ENCODE peak calls at places on chromosome X, in six cellular contexts. One of them, this sample, is unnamed.

GRCh38 chrX:133911816-133912495 is 73.4 kb downstream of the GPC3 start:
- DNase-seq in activated T-helper 1 cell treated with anti-CD3 and anti-CD28 coated beads, Interleukin-12 subunit alpha, Interleukin-12 subunit beta, Interleukin-2, Interleukin-4 antibody, amounts not matched to agents 30 ng/mL and 10 ng/mL and 1 ng/mL, durations not matched to agents 14 hours and 24 hours and 36 hours: no peak
- DNase-seq in stimulated activated CD8-positive, alpha-beta memory T cell treated with anti-CD3 and anti-CD28 coated beads, Interleukin-15, amount 100 ng/mL, for 4 hours: no peak
- DNase-seq in mesothelial cell of epicardium: no peak
- DNase-seq in M059J: no peak
- DNase-seq in caudate nucleus: no peak
- DNase-seq in this sample: no peak

GRCh38 chrX:72245461-72246089 is 6.7 kb upstream of the ERCC6L start:
- DNase-seq in activated T-helper 1 cell treated with anti-CD3 and anti-CD28 coated beads, Interleukin-12 subunit alpha, Interleukin-12 subunit beta, Interleukin-2, Interleukin-4 antibody, amounts not matched to agents 30 ng/mL and 10 ng/mL and 1 ng/mL, durations not matched to agents 14 hours and 24 hours and 36 hours: peak; percentile 8
- DNase-seq in stimulated activated CD8-positive, alpha-beta memory T cell treated with anti-CD3 and anti-CD28 coated beads, Interleukin-15, amount 100 ng/mL, for 4 hours: no peak
- DNase-seq in M059J: peak; percentile 72
- DNase-seq in caudate nucleus: no peak
- DNase-seq in mesothelial cell of epicardium: peak; percentile 45
- DNase-seq in this sample: peak; percentile 86

GRCh38 chrX:45230410-45230809 is 29.7 kb upstream of the DIPK2B start:
- DNase-seq in stimulated activated CD8-positive, alpha-beta memory T cell treated with anti-CD3 and anti-CD28 coated beads, Interleukin-15, amount 100 ng/mL, for 4 hours: no peak
- DNase-seq in mesothelial cell of epicardium: no peak
- DNase-seq in M059J: no peak
- DNase-seq in activated T-helper 1 cell treated with anti-CD3 and anti-CD28 coated beads, Interleukin-12 subunit alpha, Interleukin-12 subunit beta, Interleukin-2, Interleukin-4 antibody, amounts not matched to agents 30 ng/mL and 10 ng/mL and 1 ng/mL, durations not matched to agents 14 hours and 24 hours and 36 hours: no peak
- DNase-seq in caudate nucleus: no peak
- DNase-seq in this sample: no peak

GRCh38 chrX:50903387-50904027 is 7.0 kb upstream of the BMP15 start:
- DNase-seq in M059J: peak; percentile 57
- DNase-seq in stimulated activated CD8-positive, alpha-beta memory T cell treated with anti-CD3 and anti-CD28 coated beads, Interleukin-15, amount 100 ng/mL, for 4 hours: no peak
- DNase-seq in caudate nucleus: no peak
- DNase-seq in mesothelial cell of epicardium: no peak
- DNase-seq in activated T-helper 1 cell treated with anti-CD3 and anti-CD28 coated beads, Interleukin-12 subunit alpha, Interleukin-12 subunit beta, Interleukin-2, Interleukin-4 antibody, amounts not matched to agents 30 ng/mL and 10 ng/mL and 1 ng/mL, durations not matched to agents 14 hours and 24 hours and 36 hours: no peak
- DNase-seq in this sample: peak; percentile 52

GRCh38 chrX:111322231-111322855 is 52.1 kb upstream of the CAPN6 start:
- DNase-seq in M059J: no peak
- DNase-seq in caudate nucleus: no peak
- DNase-seq in stimulated activated CD8-positive, alpha-beta memory T cell treated with anti-CD3 and anti-CD28 coated beads, Interleukin-15, amount 100 ng/mL, for 4 hours: no peak
- DNase-seq in activated T-helper 1 cell treated with anti-CD3 and anti-CD28 coated beads, Interleukin-12 subunit alpha, Interleukin-12 subunit beta, Interleukin-2, Interleukin-4 antibody, amounts not matched to agents 30 ng/mL and 10 ng/mL and 1 ng/mL, durations not matched to agents 14 hours and 24 hours and 36 hours: no peak
- DNase-seq in mesothelial cell of epicardium: no peak
- DNase-seq in this sample: no peak

GRCh38 chrX:3295731-3296130 is 50.7 kb downstream of the MXRA5 start:
- DNase-seq in mesothelial cell of epicardium: no peak
- DNase-seq in caudate nucleus: no peak
- DNase-seq in stimulated activated CD8-positive, alpha-beta memory T cell treated with anti-CD3 and anti-CD28 coated beads, Interleukin-15, amount 100 ng/mL, for 4 hours: no peak
- DNase-seq in activated T-helper 1 cell treated with anti-CD3 and anti-CD28 coated beads, Interleukin-12 subunit alpha, Interleukin-12 subunit beta, Interleukin-2, Interleukin-4 antibody, amounts not matched to agents 30 ng/mL and 10 ng/mL and 1 ng/mL, durations not matched to agents 14 hours and 24 hours and 36 hours: no peak
- DNase-seq in M059J: peak; percentile 31
- DNase-seq in this sample: peak; percentile 18

GRCh38 chrX:84453351-84454246 is 48.7 kb downstream of the HDX start:
- DNase-seq in stimulated activated CD8-positive, alpha-beta memory T cell treated with anti-CD3 and anti-CD28 coated beads, Interleukin-15, amount 100 ng/mL, for 4 hours: no peak
- DNase-seq in activated T-helper 1 cell treated with anti-CD3 and anti-CD28 coated beads, Interleukin-12 subunit alpha, Interleukin-12 subunit beta, Interleukin-2, Interleukin-4 antibody, amounts not matched to agents 30 ng/mL and 10 ng/mL and 1 ng/mL, durations not matched to agents 14 hours and 24 hours and 36 hours: no peak
- DNase-seq in mesothelial cell of epicardium: no peak
- DNase-seq in caudate nucleus: no peak
- DNase-seq in M059J: no peak
- DNase-seq in this sample: no peak

GRCh38 chrX:148322906-148323305 is 177.5 kb upstream of the AFF2 start:
- DNase-seq in mesothelial cell of epicardium: no peak
- DNase-seq in caudate nucleus: no peak
- DNase-seq in activated T-helper 1 cell treated with anti-CD3 and anti-CD28 coated beads, Interleukin-12 subunit alpha, Interleukin-12 subunit beta, Interleukin-2, Interleukin-4 antibody, amounts not matched to agents 30 ng/mL and 10 ng/mL and 1 ng/mL, durations not matched to agents 14 hours and 24 hours and 36 hours: no peak
- DNase-seq in stimulated activated CD8-positive, alpha-beta memory T cell treated with anti-CD3 and anti-CD28 coated beads, Interleukin-15, amount 100 ng/mL, for 4 hours: no peak
- DNase-seq in M059J: no peak
- DNase-seq in this sample: no peak

GRCh38 chrX:47313056-47313455 is 57.3 kb upstream of the ZNF157 start:
- DNase-seq in activated T-helper 1 cell treated with anti-CD3 and anti-CD28 coated beads, Interleukin-12 subunit alpha, Interleukin-12 subunit beta, Interleukin-2, Interleukin-4 antibody, amounts not matched to agents 30 ng/mL and 10 ng/mL and 1 ng/mL, durations not matched to agents 14 hours and 24 hours and 36 hours: no peak
- DNase-seq in stimulated activated CD8-positive, alpha-beta memory T cell treated with anti-CD3 and anti-CD28 coated beads, Interleukin-15, amount 100 ng/mL, for 4 hours: no peak
- DNase-seq in mesothelial cell of epicardium: no peak
- DNase-seq in caudate nucleus: no peak
- DNase-seq in M059J: no peak
- DNase-seq in this sample: no peak

GRCh38 chrX:15985937-15986336 is 131.3 kb upstream of the AP1S2 start:
- DNase-seq in caudate nucleus: no peak
- DNase-seq in stimulated activated CD8-positive, alpha-beta memory T cell treated with anti-CD3 and anti-CD28 coated beads, Interleukin-15, amount 100 ng/mL, for 4 hours: no peak
- DNase-seq in M059J: peak; percentile 38
- DNase-seq in activated T-helper 1 cell treated with anti-CD3 and anti-CD28 coated beads, Interleukin-12 subunit alpha, Interleukin-12 subunit beta, Interleukin-2, Interleukin-4 antibody, amounts not matched to agents 30 ng/mL and 10 ng/mL and 1 ng/mL, durations not matched to agents 14 hours and 24 hours and 36 hours: no peak
- DNase-seq in mesothelial cell of epicardium: no peak
- DNase-seq in this sample: no peak

GRCh38 chrX:26918633-26919032 is 544.5 kb downstream of the PPP4R3C start:
- DNase-seq in mesothelial cell of epicardium: no peak
- DNase-seq in M059J: peak; percentile 9
- DNase-seq in activated T-helper 1 cell treated with anti-CD3 and anti-CD28 coated beads, Interleukin-12 subunit alpha, Interleukin-12 subunit beta, Interleukin-2, Interleukin-4 antibody, amounts not matched to agents 30 ng/mL and 10 ng/mL and 1 ng/mL, durations not matched to agents 14 hours and 24 hours and 36 hours: no peak
- DNase-seq in caudate nucleus: no peak
- DNase-seq in stimulated activated CD8-positive, alpha-beta memory T cell treated with anti-CD3 and anti-CD28 coated beads, Interleukin-15, amount 100 ng/mL, for 4 hours: no peak
- DNase-seq in this sample: no peak

GRCh38 chrX:83966347-83966746 is 105.4 kb downstream of the CYLC1 start:
- DNase-seq in stimulated activated CD8-positive, alpha-beta memory T cell treated with anti-CD3 and anti-CD28 coated beads, Interleukin-15, amount 100 ng/mL, for 4 hours: no peak
- DNase-seq in M059J: no peak
- DNase-seq in mesothelial cell of epicardium: no peak
- DNase-seq in activated T-helper 1 cell treated with anti-CD3 and anti-CD28 coated beads, Interleukin-12 subunit alpha, Interleukin-12 subunit beta, Interleukin-2, Interleukin-4 antibody, amounts not matched to agents 30 ng/mL and 10 ng/mL and 1 ng/mL, durations not matched to agents 14 hours and 24 hours and 36 hours: no peak
- DNase-seq in caudate nucleus: no peak
- DNase-seq in this sample: no peak

GRCh38 chrX:13334491-13334890 is 14.6 kb upstream of the ATXN3L start:
- DNase-seq in M059J: peak; percentile 52
- DNase-seq in caudate nucleus: no peak
- DNase-seq in stimulated activated CD8-positive, alpha-beta memory T cell treated with anti-CD3 and anti-CD28 coated beads, Interleukin-15, amount 100 ng/mL, for 4 hours: no peak
- DNase-seq in mesothelial cell of epicardium: no peak
- DNase-seq in activated T-helper 1 cell treated with anti-CD3 and anti-CD28 coated beads, Interleukin-12 subunit alpha, Interleukin-12 subunit beta, Interleukin-2, Interleukin-4 antibody, amounts not matched to agents 30 ng/mL and 10 ng/mL and 1 ng/mL, durations not matched to agents 14 hours and 24 hours and 36 hours: no peak
- DNase-seq in this sample: no peak

GRCh38 chrX:13248867-13249521 is 70.9 kb downstream of the ATXN3L start:
- DNase-seq in M059J: no peak
- DNase-seq in caudate nucleus: no peak
- DNase-seq in stimulated activated CD8-positive, alpha-beta memory T cell treated with anti-CD3 and anti-CD28 coated beads, Interleukin-15, amount 100 ng/mL, for 4 hours: no peak
- DNase-seq in activated T-helper 1 cell treated with anti-CD3 and anti-CD28 coated beads, Interleukin-12 subunit alpha, Interleukin-12 subunit beta, Interleukin-2, Interleukin-4 antibody, amounts not matched to agents 30 ng/mL and 10 ng/mL and 1 ng/mL, durations not matched to agents 14 hours and 24 hours and 36 hours: no peak
- DNase-seq in mesothelial cell of epicardium: no peak
- DNase-seq in this sample: no peak

GRCh38 chrX:129877401-129877800 is 28.6 kb upstream of the UTP14A start:
- DNase-seq in activated T-helper 1 cell treated with anti-CD3 and anti-CD28 coated beads, Interleukin-12 subunit alpha, Interleukin-12 subunit beta, Interleukin-2, Interleukin-4 antibody, amounts not matched to agents 30 ng/mL and 10 ng/mL and 1 ng/mL, durations not matched to agents 14 hours and 24 hours and 36 hours: no peak
- DNase-seq in caudate nucleus: no peak
- DNase-seq in mesothelial cell of epicardium: no peak
- DNase-seq in M059J: peak; percentile 50
- DNase-seq in stimulated activated CD8-positive, alpha-beta memory T cell treated with anti-CD3 and anti-CD28 coated beads, Interleukin-15, amount 100 ng/mL, for 4 hours: no peak
- DNase-seq in this sample: no peak

GRCh38 chrX:24619647-24620046 is 27.5 kb downstream of the PCYT1B start:
- DNase-seq in activated T-helper 1 cell treated with anti-CD3 and anti-CD28 coated beads, Interleukin-12 subunit alpha, Interleukin-12 subunit beta, Interleukin-2, Interleukin-4 antibody, amounts not matched to agents 30 ng/mL and 10 ng/mL and 1 ng/mL, durations not matched to agents 14 hours and 24 hours and 36 hours: no peak
- DNase-seq in caudate nucleus: no peak
- DNase-seq in mesothelial cell of epicardium: peak; percentile 42
- DNase-seq in M059J: peak; percentile 84
- DNase-seq in stimulated activated CD8-positive, alpha-beta memory T cell treated with anti-CD3 and anti-CD28 coated beads, Interleukin-15, amount 100 ng/mL, for 4 hours: no peak
- DNase-seq in this sample: peak; percentile 34

GRCh38 chrX:118353081-118353850 is 7.4 kb downstream of the WDR44 start:
- DNase-seq in mesothelial cell of epicardium: no peak
- DNase-seq in M059J: peak; percentile 20
- DNase-seq in caudate nucleus: no peak
- DNase-seq in stimulated activated CD8-positive, alpha-beta memory T cell treated with anti-CD3 and anti-CD28 coated beads, Interleukin-15, amount 100 ng/mL, for 4 hours: no peak
- DNase-seq in activated T-helper 1 cell treated with anti-CD3 and anti-CD28 coated beads, Interleukin-12 subunit alpha, Interleukin-12 subunit beta, Interleukin-2, Interleukin-4 antibody, amounts not matched to agents 30 ng/mL and 10 ng/mL and 1 ng/mL, durations not matched to agents 14 hours and 24 hours and 36 hours: no peak
- DNase-seq in this sample: no peak

GRCh38 chrX:32852203-32852602 is 359.1 kb downstream of the DMD start:
- DNase-seq in stimulated activated CD8-positive, alpha-beta memory T cell treated with anti-CD3 and anti-CD28 coated beads, Interleukin-15, amount 100 ng/mL, for 4 hours: no peak
- DNase-seq in mesothelial cell of epicardium: no peak
- DNase-seq in caudate nucleus: no peak
- DNase-seq in M059J: no peak
- DNase-seq in activated T-helper 1 cell treated with anti-CD3 and anti-CD28 coated beads, Interleukin-12 subunit alpha, Interleukin-12 subunit beta, Interleukin-2, Interleukin-4 antibody, amounts not matched to agents 30 ng/mL and 10 ng/mL and 1 ng/mL, durations not matched to agents 14 hours and 24 hours and 36 hours: no peak
- DNase-seq in this sample: no peak

GRCh38 chrX:46258356-46258755 is 286.9 kb downstream of the ZNF674 start:
- DNase-seq in activated T-helper 1 cell treated with anti-CD3 and anti-CD28 coated beads, Interleukin-12 subunit alpha, Interleukin-12 subunit beta, Interleukin-2, Interleukin-4 antibody, amounts not matched to agents 30 ng/mL and 10 ng/mL and 1 ng/mL, durations not matched to agents 14 hours and 24 hours and 36 hours: no peak
- DNase-seq in caudate nucleus: no peak
- DNase-seq in mesothelial cell of epicardium: no peak
- DNase-seq in stimulated activated CD8-positive, alpha-beta memory T cell treated with anti-CD3 and anti-CD28 coated beads, Interleukin-15, amount 100 ng/mL, for 4 hours: no peak
- DNase-seq in M059J: peak; percentile 72
- DNase-seq in this sample: no peak

GRCh38 chrX:70921709-70922352 is 9.1 kb downstream of the SLC7A3 start:
- DNase-seq in mesothelial cell of epicardium: no peak
- DNase-seq in caudate nucleus: no peak
- DNase-seq in activated T-helper 1 cell treated with anti-CD3 and anti-CD28 coated beads, Interleukin-12 subunit alpha, Interleukin-12 subunit beta, Interleukin-2, Interleukin-4 antibody, amounts not matched to agents 30 ng/mL and 10 ng/mL and 1 ng/mL, durations not matched to agents 14 hours and 24 hours and 36 hours: no peak
- DNase-seq in stimulated activated CD8-positive, alpha-beta memory T cell treated with anti-CD3 and anti-CD28 coated beads, Interleukin-15, amount 100 ng/mL, for 4 hours: no peak
- DNase-seq in M059J: no peak
- DNase-seq in this sample: no peak

GRCh38 chrX:135099493-135099783 is 20.9 kb downstream of the ETDB start:
- DNase-seq in stimulated activated CD8-positive, alpha-beta memory T cell treated with anti-CD3 and anti-CD28 coated beads, Interleukin-15, amount 100 ng/mL, for 4 hours: no peak
- DNase-seq in caudate nucleus: no peak
- DNase-seq in mesothelial cell of epicardium: no peak
- DNase-seq in M059J: no peak
- DNase-seq in activated T-helper 1 cell treated with anti-CD3 and anti-CD28 coated beads, Interleukin-12 subunit alpha, Interleukin-12 subunit beta, Interleukin-2, Interleukin-4 antibody, amounts not matched to agents 30 ng/mL and 10 ng/mL and 1 ng/mL, durations not matched to agents 14 hours and 24 hours and 36 hours: no peak
- DNase-seq in this sample: no peak

GRCh38 chrX:140764401-140764919 is 54.9 kb downstream of the LINC00632 start:
- DNase-seq in stimulated activated CD8-positive, alpha-beta memory T cell treated with anti-CD3 and anti-CD28 coated beads, Interleukin-15, amount 100 ng/mL, for 4 hours: no peak
- DNase-seq in activated T-helper 1 cell treated with anti-CD3 and anti-CD28 coated beads, Interleukin-12 subunit alpha, Interleukin-12 subunit beta, Interleukin-2, Interleukin-4 antibody, amounts not matched to agents 30 ng/mL and 10 ng/mL and 1 ng/mL, durations not matched to agents 14 hours and 24 hours and 36 hours: no peak
- DNase-seq in mesothelial cell of epicardium: peak; percentile 54
- DNase-seq in M059J: peak; percentile 65
- DNase-seq in caudate nucleus: peak; percentile 3
- DNase-seq in this sample: peak; percentile 61

GRCh38 chrX:115602729-115603389 is 41.9 kb downstream of the PLS3 start:
- DNase-seq in M059J: peak; percentile 81
- DNase-seq in activated T-helper 1 cell treated with anti-CD3 and anti-CD28 coated beads, Interleukin-12 subunit alpha, Interleukin-12 subunit beta, Interleukin-2, Interleukin-4 antibody, amounts not matched to agents 30 ng/mL and 10 ng/mL and 1 ng/mL, durations not matched to agents 14 hours and 24 hours and 36 hours: no peak
- DNase-seq in stimulated activated CD8-positive, alpha-beta memory T cell treated with anti-CD3 and anti-CD28 coated beads, Interleukin-15, amount 100 ng/mL, for 4 hours: no peak
- DNase-seq in caudate nucleus: no peak
- DNase-seq in mesothelial cell of epicardium: no peak
- DNase-seq in this sample: no peak

GRCh38 chrX:49171752-49172279 is at the start of gene PLP2:
- DNase-seq in M059J: peak; percentile 80
- DNase-seq in mesothelial cell of epicardium: no peak
- DNase-seq in stimulated activated CD8-positive, alpha-beta memory T cell treated with anti-CD3 and anti-CD28 coated beads, Interleukin-15, amount 100 ng/mL, for 4 hours: no peak
- DNase-seq in activated T-helper 1 cell treated with anti-CD3 and anti-CD28 coated beads, Interleukin-12 subunit alpha, Interleukin-12 subunit beta, Interleukin-2, Interleukin-4 antibody, amounts not matched to agents 30 ng/mL and 10 ng/mL and 1 ng/mL, durations not matched to agents 14 hours and 24 hours and 36 hours: no peak
- DNase-seq in caudate nucleus: no peak
- DNase-seq in this sample: peak; percentile 32

GRCh38 chrX:153765138-153766079 is 1.4 kb downstream of the PLXNB3 start:
- DNase-seq in caudate nucleus: peak; percentile 68
- DNase-seq in mesothelial cell of epicardium: no peak
- DNase-seq in M059J: no peak
- DNase-seq in activated T-helper 1 cell treated with anti-CD3 and anti-CD28 coated beads, Interleukin-12 subunit alpha, Interleukin-12 subunit beta, Interleukin-2, Interleukin-4 antibody, amounts not matched to agents 30 ng/mL and 10 ng/mL and 1 ng/mL, durations not matched to agents 14 hours and 24 hours and 36 hours: no peak
- DNase-seq in stimulated activated CD8-positive, alpha-beta memory T cell treated with anti-CD3 and anti-CD28 coated beads, Interleukin-15, amount 100 ng/mL, for 4 hours: no peak
- DNase-seq in this sample: no peak

GRCh38 chrX:45628041-45628440 is 427.4 kb upstream of the DIPK2B start:
- DNase-seq in activated T-helper 1 cell treated with anti-CD3 and anti-CD28 coated beads, Interleukin-12 subunit alpha, Interleukin-12 subunit beta, Interleukin-2, Interleukin-4 antibody, amounts not matched to agents 30 ng/mL and 10 ng/mL and 1 ng/mL, durations not matched to agents 14 hours and 24 hours and 36 hours: no peak
- DNase-seq in caudate nucleus: no peak
- DNase-seq in mesothelial cell of epicardium: no peak
- DNase-seq in stimulated activated CD8-positive, alpha-beta memory T cell treated with anti-CD3 and anti-CD28 coated beads, Interleukin-15, amount 100 ng/mL, for 4 hours: no peak
- DNase-seq in M059J: peak; percentile 54
- DNase-seq in this sample: peak; percentile 49

GRCh38 chrX:100874240-100874798 is at the start of gene NOX1:
- DNase-seq in mesothelial cell of epicardium: no peak
- DNase-seq in M059J: no peak
- DNase-seq in activated T-helper 1 cell treated with anti-CD3 and anti-CD28 coated beads, Interleukin-12 subunit alpha, Interleukin-12 subunit beta, Interleukin-2, Interleukin-4 antibody, amounts not matched to agents 30 ng/mL and 10 ng/mL and 1 ng/mL, durations not matched to agents 14 hours and 24 hours and 36 hours: no peak
- DNase-seq in caudate nucleus: no peak
- DNase-seq in stimulated activated CD8-positive, alpha-beta memory T cell treated with anti-CD3 and anti-CD28 coated beads, Interleukin-15, amount 100 ng/mL, for 4 hours: no peak
- DNase-seq in this sample: no peak

GRCh38 chrX:5957506-5957905 is 271.2 kb downstream of the NLGN4X start:
- DNase-seq in stimulated activated CD8-positive, alpha-beta memory T cell treated with anti-CD3 and anti-CD28 coated beads, Interleukin-15, amount 100 ng/mL, for 4 hours: no peak
- DNase-seq in mesothelial cell of epicardium: no peak
- DNase-seq in M059J: no peak
- DNase-seq in activated T-helper 1 cell treated with anti-CD3 and anti-CD28 coated beads, Interleukin-12 subunit alpha, Interleukin-12 subunit beta, Interleukin-2, Interleukin-4 antibody, amounts not matched to agents 30 ng/mL and 10 ng/mL and 1 ng/mL, durations not matched to agents 14 hours and 24 hours and 36 hours: no peak
- DNase-seq in caudate nucleus: no peak
- DNase-seq in this sample: no peak

GRCh38 chrX:135308345-135308855 is 880 bp upstream of the ETDC start:
- DNase-seq in stimulated activated CD8-positive, alpha-beta memory T cell treated with anti-CD3 and anti-CD28 coated beads, Interleukin-15, amount 100 ng/mL, for 4 hours: no peak
- DNase-seq in mesothelial cell of epicardium: no peak
- DNase-seq in activated T-helper 1 cell treated with anti-CD3 and anti-CD28 coated beads, Interleukin-12 subunit alpha, Interleukin-12 subunit beta, Interleukin-2, Interleukin-4 antibody, amounts not matched to agents 30 ng/mL and 10 ng/mL and 1 ng/mL, durations not matched to agents 14 hours and 24 hours and 36 hours: no peak
- DNase-seq in M059J: no peak
- DNase-seq in caudate nucleus: no peak
- DNase-seq in this sample: no peak